ENCODE peak calls at places on chromosome 9, in eight cellular contexts. C is neural crest cell; L is HL-60; M is lung; X is psoas muscle; B is B cell; N is adrenal gland; R is CD4-positive, alpha-beta T cell. K is an unnamed sample.

GRCh38 chr9:96161819-96162218 is 140.2 kb downstream of the HSD17B3 start:
- DNase-seq in C (no peak), L (no peak), M (no peak), X (no peak), B (no peak), N (no peak), R (no peak), K (no peak)

GRCh38 chr9:94665606-94666005 is 26.3 kb upstream of the FBP1 start:
- DNase-seq in C (no peak), L (no peak), M (no peak), X (no peak), B (no peak), N (no peak), R (no peak), K (no peak)

GRCh38 chr9:90300901-90301688 is 341.5 kb downstream of the DIRAS2 start:
- DNase-seq in C (no peak), L (no peak), M (no peak), X (peak), B (no peak), N (peak), R (no peak), K (peak)

GRCh38 chr9:98805506-98806272 is 1.8 kb upstream of the GALNT12 start:
- DNase-seq in C (no peak), L (peak), M (no peak), X (no peak), B (no peak), N (peak), R (no peak), K (no peak)

GRCh38 chr9:101508203-101508602 is 25.4 kb upstream of the RNF20 start:
- DNase-seq in C (no peak), L (no peak), M (no peak), X (no peak), B (no peak), N (no peak), R (no peak), K (no peak)

GRCh38 chr9:69502671-69503301 is 169.4 kb downstream of the APBA1 start:
- DNase-seq in C (no peak), L (no peak), M (no peak), X (no peak), B (no peak), N (no peak), R (no peak), K (no peak)

GRCh38 chr9:85740821-85741111 is 988 bp downstream of the AGTPBP1 start:
- DNase-seq in C (no peak), L (peak), M (no peak), X (no peak), B (no peak), N (no peak), R (no peak), K (no peak)

GRCh38 chr9:137602661-137603060 is 2.8 kb upstream of the ARRDC1 start:
- DNase-seq in C (no peak), L (no peak), M (no peak), X (no peak), B (no peak), N (no peak), R (no peak), K (no peak)

GRCh38 chr9:13841801-13842462 is 472.0 kb downstream of the NFIB start:
- DNase-seq in C (no peak), L (no peak), M (no peak), X (no peak), B (no peak), N (no peak), R (no peak), K (no peak)

GRCh38 chr9:136861874-136862457 is 4.1 kb downstream of the EDF1 start:
- DNase-seq in C (no peak), L (no peak), M (no peak), X (no peak), B (no peak), N (no peak), R (no peak), K (no peak)

GRCh38 chr9:99013550-99013949 is 69.8 kb downstream of the COL15A1 start:
- DNase-seq in C (no peak), L (no peak), M (no peak), X (no peak), B (no peak), N (no peak), R (no peak), K (no peak)

GRCh38 chr9:106862115-106862945 is 636 bp upstream of the ZNF462 start:
- DNase-seq in C (peak), L (no peak), M (peak), X (no peak), B (no peak), N (peak), R (no peak), K (peak)

GRCh38 chr9:107172979-107173347 is 110.1 kb upstream of the RAD23B start:
- DNase-seq in C (no peak), L (no peak), M (no peak), X (no peak), B (no peak), N (no peak), R (no peak), K (no peak)

GRCh38 chr9:38277601-38278200 is 114.8 kb upstream of the ALDH1B1 start:
- DNase-seq in C (no peak), L (no peak), M (no peak), X (no peak), B (no peak), N (no peak), R (no peak), K (peak)

GRCh38 chr9:450057-450456 is 235.4 kb downstream of the DOCK8 start:
- DNase-seq in C (no peak), L (no peak), M (no peak), X (no peak), B (no peak), N (no peak), R (no peak), K (no peak)

GRCh38 chr9:69798737-69799136 is 21.9 kb upstream of the CFAP95 start:
- DNase-seq in C (no peak), L (no peak), M (no peak), X (no peak), B (no peak), N (no peak), R (no peak), K (no peak)

GRCh38 chr9:75667155-75667554 is 223.3 kb upstream of the PCSK5 start:
- DNase-seq in C (no peak), L (no peak), M (no peak), X (no peak), B (no peak), N (no peak), R (no peak), K (no peak)

GRCh38 chr9:6842584-6842947 is 84.8 kb downstream of the KDM4C start:
- DNase-seq in C (no peak), L (no peak), M (no peak), X (no peak), B (no peak), N (no peak), R (no peak), K (no peak)

GRCh38 chr9:37371565-37372464 is 50.7 kb upstream of the GRHPR start:
- DNase-seq in C (no peak), L (peak), M (no peak), X (no peak), B (peak), N (no peak), R (no peak), K (no peak)

DNA sequence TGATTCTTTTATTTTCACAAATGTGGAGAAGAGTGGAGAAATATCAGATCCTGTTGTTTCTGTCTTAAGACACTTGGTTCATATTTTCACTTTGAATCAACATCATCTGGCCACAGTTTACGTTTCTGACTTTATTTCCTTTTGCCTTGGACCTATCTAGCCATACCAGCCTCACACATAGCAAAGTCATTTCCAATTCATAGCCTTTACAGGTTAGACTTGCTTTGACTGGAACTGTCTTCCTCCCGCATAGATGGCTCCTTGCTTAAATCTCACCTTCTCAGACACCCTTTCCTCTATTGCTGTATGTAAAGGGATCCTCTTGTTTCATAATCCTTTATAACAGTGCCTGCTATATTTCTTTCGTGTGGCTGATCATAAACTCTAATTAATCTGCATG is 297.8 kb downstream of the SH3GL2 start:
- DNase-seq in C (no peak), L (no peak), M (no peak), X (no peak), B (no peak), N (no peak), R (no peak), K (no peak)
- TF ChIP-seq CTCF in C (no peak), L (no peak), M (no peak), X (no peak), B (no peak), N (no peak), R (no peak), K (no peak)

GRCh38 chr9:131181091-131181681 is 55.8 kb downstream of the NUP214 start:
- DNase-seq in C (no peak), L (no peak), M (no peak), X (no peak), B (peak), N (no peak), R (no peak), K (no peak)
- TF ChIP-seq CTCF in C (peak), L (no peak), M (no peak), X (no peak), B (peak), N (peak), R (no peak), K (peak)

DNA sequence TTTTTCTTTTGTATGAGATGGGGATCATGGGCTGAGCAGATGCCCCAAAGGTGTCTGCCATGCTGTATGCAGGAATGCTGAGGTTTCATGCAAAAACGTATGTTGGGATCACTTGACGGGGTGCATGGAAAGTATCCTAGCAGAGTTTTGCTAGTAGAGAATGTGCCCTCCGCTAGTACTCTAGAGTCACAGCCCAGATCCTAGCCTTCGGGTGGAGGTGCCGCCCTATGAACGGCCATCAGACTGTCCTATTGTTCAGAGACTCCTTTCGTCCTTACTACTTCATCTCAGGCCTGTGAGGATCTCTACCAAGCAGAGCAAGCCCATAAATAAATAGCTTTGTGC is 69.6 kb upstream of the SPATA31E1 start:
- DNase-seq in C (no peak), L (no peak), M (no peak), X (no peak), B (no peak), N (no peak), R (no peak), K (peak)
- TF ChIP-seq CTCF in C (peak), L (no peak), M (no peak), X (no peak), B (no peak), N (no peak), R (no peak), K (no peak)

DNA sequence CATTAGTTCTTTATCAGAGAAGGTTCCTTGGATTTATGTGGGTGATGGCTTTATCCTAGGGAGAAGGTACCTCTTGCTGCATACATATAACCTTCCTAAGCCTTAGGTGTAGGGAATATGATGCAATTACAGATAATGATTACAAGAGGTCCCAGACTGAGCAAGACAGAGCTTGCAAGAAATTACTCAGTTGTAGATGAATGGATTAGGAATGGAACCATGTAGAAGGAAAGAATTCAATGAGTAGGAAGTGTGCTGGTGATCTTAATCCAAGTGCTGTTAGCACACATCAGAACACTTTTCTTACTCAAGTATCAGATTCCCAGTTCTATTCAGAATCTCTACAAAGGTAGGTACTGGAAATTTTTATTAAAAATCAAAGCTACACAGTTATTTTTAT is 2.5 kb downstream of the OR13F1 start:
- DNase-seq in C (no peak), L (no peak), M (no peak), X (no peak), B (no peak), N (no peak), R (no peak), K (no peak)
- TF ChIP-seq CTCF in C (no peak), L (no peak), M (no peak), X (no peak), B (no peak), N (no peak), R (no peak), K (no peak)

GRCh38 chr9:109441296-109441695 is 56.8 kb downstream of the PTPN3 start:
- DNase-seq in C (no peak), L (no peak), M (no peak), X (no peak), B (no peak), N (no peak), R (no peak), K (no peak)
- TF ChIP-seq CTCF in C (no peak), L (no peak), M (no peak), X (no peak), B (no peak), N (no peak), R (no peak), K (peak)

DNA sequence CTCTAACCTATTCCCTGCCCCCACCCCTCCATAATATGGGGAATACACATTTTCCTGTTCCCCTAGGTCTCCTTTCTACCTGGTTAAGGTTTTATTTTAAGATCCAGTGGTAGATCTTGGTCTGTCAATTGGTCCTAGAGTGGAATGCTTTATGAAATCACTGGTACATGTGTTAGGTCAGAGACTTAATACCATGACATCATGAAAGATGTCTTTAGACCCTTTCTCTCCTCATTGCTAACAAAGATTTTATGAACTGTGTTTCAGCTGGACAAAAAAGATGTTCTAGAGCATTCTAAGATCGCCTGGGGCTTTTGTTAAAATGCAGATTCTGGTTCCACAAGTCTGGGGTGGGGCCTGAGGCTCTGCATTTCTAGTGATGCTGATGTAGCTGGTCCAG is 9.1 kb downstream of the GSN start:
- DNase-seq in C (no peak), L (no peak), M (no peak), X (no peak), B (no peak), N (no peak), R (no peak), K (no peak)
- TF ChIP-seq CTCF in C (no peak), L (no peak), M (no peak), X (no peak), B (no peak), N (no peak), R (no peak), K (no peak)

DNA sequence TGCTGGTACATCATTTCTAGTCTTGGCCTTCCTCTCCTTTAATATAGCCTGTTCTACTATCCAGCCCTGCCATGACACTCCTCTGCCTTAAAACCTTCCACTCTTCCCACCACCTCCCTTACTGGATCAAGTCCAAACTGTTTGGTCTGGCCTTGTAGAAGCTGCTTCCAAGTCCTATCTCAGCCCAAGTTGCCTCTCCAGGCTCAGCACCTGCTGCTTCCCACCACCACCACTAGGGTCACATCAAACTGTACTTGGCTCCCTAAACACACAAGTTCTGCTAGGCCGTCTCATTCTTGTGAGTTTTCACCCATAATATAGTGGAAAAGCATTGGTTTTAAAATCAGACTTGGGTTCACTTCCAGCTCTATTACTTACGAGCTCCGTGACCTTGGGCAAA is 1.4 kb downstream of the NDUFA8 start:
- DNase-seq in C (peak), L (peak), M (no peak), X (no peak), B (peak), N (peak), R (no peak), K (no peak)
- TF ChIP-seq CTCF in C (peak), L (peak), M (no peak), X (peak), B (peak), N (peak), R (no peak), K (peak)

GRCh38 chr9:133954862-133955529 is 37.1 kb downstream of the VAV2 start:
- DNase-seq in C (no peak), L (no peak), M (no peak), X (peak), B (peak), N (no peak), R (no peak), K (no peak)

GRCh38 chr9:133953976-133954709 is 38.0 kb downstream of the VAV2 start:
- DNase-seq in C (no peak), L (no peak), M (no peak), X (peak), B (no peak), N (no peak), R (no peak), K (no peak)

GRCh38 chr9:133956520-133957076 is 35.5 kb downstream of the VAV2 start:
- DNase-seq in C (no peak), L (no peak), M (no peak), X (peak), B (peak), N (peak), R (no peak), K (peak)

GRCh38 chr9:133957328-133957727 is 34.8 kb downstream of the VAV2 start:
- DNase-seq in C (no peak), L (no peak), M (no peak), X (no peak), B (peak), N (no peak), R (no peak), K (no peak)

GRCh38 chr9:133955821-133956411 is 36.2 kb downstream of the VAV2 start:
- DNase-seq in C (peak), L (no peak), M (no peak), X (peak), B (peak), N (no peak), R (peak), K (no peak)
- TF ChIP-seq CTCF in C (peak), L (no peak), M (no peak), X (no peak), B (no peak), N (no peak), R (no peak), K (peak)

DNA sequence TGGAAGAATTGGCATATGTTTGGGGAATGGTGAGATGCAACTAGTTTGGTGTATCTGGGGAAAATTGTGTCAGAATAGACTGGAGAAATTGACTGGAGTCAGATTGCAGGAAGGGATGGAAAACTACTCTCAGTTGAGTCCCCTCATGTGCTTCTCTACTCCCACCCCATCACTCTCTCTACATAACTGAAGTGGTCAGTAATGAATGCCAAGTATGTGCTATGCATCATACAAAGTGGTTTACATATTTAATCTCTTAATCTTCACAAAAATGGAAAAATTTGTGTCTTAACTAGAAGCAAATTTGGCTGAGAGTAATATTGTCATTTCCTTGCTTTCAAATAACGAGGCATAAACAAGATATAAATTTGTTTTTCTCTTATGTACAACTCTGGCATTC is 146.4 kb upstream of the TNC start:
- DNase-seq in C (no peak), L (no peak), M (no peak), X (no peak), B (no peak), N (no peak), R (no peak), K (no peak)
- TF ChIP-seq CTCF in C (no peak), L (no peak), M (no peak), X (no peak), B (no peak), N (no peak), R (no peak), K (no peak)

GRCh38 chr9:88660611-88661010 is 125.6 kb downstream of the NXNL2 start:
- DNase-seq in C (no peak), L (no peak), M (no peak), X (no peak), B (no peak), N (peak), R (no peak), K (no peak)
- TF ChIP-seq CTCF in C (peak), L (peak), M (no peak), X (no peak), B (no peak), N (peak), R (no peak), K (peak)

K was measured in osteocyte.